ENCODE peak calls at places on chromosome 18, in six cellular contexts. X is endothelial cell of umbilical vein; F is HAP-1; B is upper lobe of right lung; V is MM.1S; M is CD4-positive, alpha-beta memory T cell. P is an unnamed sample.

GRCh38 chr18:9719421-9719981 is 11.4 kb downstream of the RAB31 start:
- DNase-seq in M (no peak), F (no peak), V (no peak), X (peak), B (peak), P (no peak)

GRCh38 chr18:8548186-8548585 is 61.1 kb upstream of the RAB12 start:
- DNase-seq in B (no peak), V (no peak), M (no peak), X (no peak), F (no peak), P (no peak)

GRCh38 chr18:3605562-3606443 is 155.8 kb downstream of the TGIF1 start:
- DNase-seq in M (peak), X (peak), F (no peak), V (no peak), B (no peak), P (no peak)

GRCh38 chr18:58615150-58616132 is 13.4 kb downstream of the ALPK2 start:
- DNase-seq in X (no peak), B (no peak), V (no peak), F (no peak), M (peak), P (peak)

GRCh38 chr18:34033968-34034367 is 190.7 kb downstream of the NOL4 start:
- DNase-seq in F (no peak), X (no peak), M (no peak), B (no peak), V (no peak), P (peak)

GRCh38 chr18:13292736-13293135 is 74.2 kb downstream of the LDLRAD4 start:
- DNase-seq in F (no peak), M (no peak), B (no peak), X (no peak), V (no peak), P (no peak)

GRCh38 chr18:58723810-58724602 is 52.7 kb downstream of the MALT1 start:
- DNase-seq in X (no peak), B (no peak), V (no peak), M (no peak), F (no peak), P (no peak)

GRCh38 chr18:31274915-31275314 is 43.0 kb upstream of the DSG1 start:
- DNase-seq in M (no peak), B (peak), X (peak), F (peak), V (no peak), P (no peak)

GRCh38 chr18:79382681-79383387 is 12.9 kb upstream of the NFATC1 start:
- DNase-seq in B (peak), V (no peak), M (no peak), X (no peak), F (no peak), P (no peak)

GRCh38 chr18:34956663-34957062 is 84.5 kb upstream of the MAPRE2 start:
- DNase-seq in F (no peak), V (no peak), B (no peak), M (no peak), X (peak), P (no peak)

GRCh38 chr18:79962835-79963657 is 1.4 kb upstream of the HSBP1L1 start:
- DNase-seq in B (no peak), V (no peak), F (no peak), M (peak), X (no peak), P (peak)

GRCh38 chr18:23137788-23138216 is 2.5 kb downstream of the CABLES1 start:
- DNase-seq in X (no peak), B (no peak), M (no peak), V (peak), F (no peak), P (no peak)

GRCh38 chr18:52160652-52161051 is 179.3 kb upstream of the DCC start:
- DNase-seq in X (no peak), V (no peak), B (no peak), M (no peak), F (no peak), P (no peak)

GRCh38 chr18:77023115-77023782 is 109.3 kb downstream of the MBP start:
- DNase-seq in F (no peak), X (no peak), M (no peak), B (no peak), V (no peak), P (no peak)

GRCh38 chr18:68714356-68714706 is 577 bp downstream of the TMX3 start:
- DNase-seq in X (peak), M (peak), V (peak), B (no peak), F (peak), P (peak)

GRCh38 chr18:21457179-21457535 is 143.3 kb downstream of the ESCO1 start:
- DNase-seq in M (no peak), B (no peak), V (no peak), F (no peak), X (no peak), P (no peak)

GRCh38 chr18:58449366-58449935 is 179.4 kb downstream of the ALPK2 start:
- DNase-seq in X (no peak), V (no peak), F (no peak), M (no peak), B (no peak), P (no peak)

GRCh38 chr18:56835331-56835730 is 184.2 kb downstream of the WDR7 start:
- DNase-seq in F (no peak), V (no peak), X (no peak), B (no peak), M (no peak), P (no peak)

GRCh38 chr18:8468911-8469310 is 140.3 kb upstream of the RAB12 start:
- DNase-seq in V (no peak), F (no peak), B (no peak), X (peak), M (no peak), P (no peak)

GRCh38 chr18:413263-413662 is 87.2 kb downstream of the COLEC12 start:
- DNase-seq in X (peak), F (no peak), M (no peak), B (no peak), V (no peak), P (no peak)

GRCh38 chr18:72822202-72822601 is 45.6 kb downstream of the NETO1 start:
- DNase-seq in F (no peak), X (no peak), B (no peak), V (no peak), M (no peak), P (no peak)

GRCh38 chr18:46260016-46260878 is 156.1 kb downstream of the HAUS1 start:
- DNase-seq in X (no peak), M (no peak), B (no peak), V (no peak), F (no peak), P (no peak)

GRCh38 chr18:3060667-3061580 is 48.0 kb upstream of the LPIN2 start:
- DNase-seq in X (peak), V (peak), M (peak), B (no peak), F (no peak), P (peak)

GRCh38 chr18:76805221-76805620 is 17.1 kb upstream of the ZNF236 start:
- DNase-seq in V (no peak), F (no peak), M (no peak), B (no peak), X (peak), P (no peak)

GRCh38 chr18:11883153-11883552 is 25.0 kb downstream of the MPPE1 start:
- DNase-seq in V (no peak), X (peak), F (no peak), B (no peak), M (no peak), P (peak)

GRCh38 chr18:24791736-24792135 is 331.3 kb downstream of the HRH4 start:
- DNase-seq in F (no peak), B (no peak), X (no peak), M (no peak), V (no peak), P (no peak)
- H3K4me3 ChIP-seq in F (no peak), B (no peak), X (no peak), M (no peak), V (no peak), P (no peak)

DNA sequence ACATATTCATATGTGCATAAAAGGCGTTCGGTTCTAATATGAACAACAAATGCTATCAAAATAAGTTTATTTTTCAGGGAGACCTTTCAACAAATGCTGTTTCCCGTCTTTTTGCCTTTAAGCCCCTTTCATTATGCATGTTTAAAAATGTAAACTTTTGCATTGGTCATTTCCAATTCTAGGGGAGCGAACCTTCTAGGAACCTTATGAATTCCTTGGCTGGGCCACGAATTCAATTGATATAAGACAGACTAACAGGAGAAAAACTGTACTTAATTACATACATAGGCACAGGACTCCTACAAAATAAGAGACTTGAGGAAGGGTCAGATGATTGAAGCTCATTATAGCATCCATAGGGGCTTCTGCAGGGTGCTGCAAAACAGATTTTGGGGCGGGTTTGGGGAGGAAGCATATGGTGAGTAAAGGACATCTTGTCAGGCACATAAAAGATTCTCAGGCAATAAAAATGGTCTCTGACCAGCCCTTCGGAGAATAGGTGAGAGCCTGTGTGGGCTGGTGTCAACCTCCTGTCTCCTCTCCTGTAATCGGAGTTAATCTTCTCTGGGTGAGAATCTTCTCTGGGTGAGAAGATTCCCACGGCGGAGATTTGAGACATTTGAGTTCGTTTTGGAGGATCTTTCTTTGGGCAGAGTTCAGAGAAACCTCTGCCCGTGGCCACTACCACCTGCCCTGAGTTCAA is 1.7 kb downstream of the TNFRSF11A start:
- DNase-seq in M (no peak), F (no peak), V (no peak), X (no peak), B (no peak), P (no peak)
- H3K4me3 ChIP-seq in M (no peak), F (peak), V (peak), X (no peak), B (peak), P (no peak)

GRCh38 chr18:48575658-48576453 is 37.0 kb downstream of the CTIF start:
- DNase-seq in M (no peak), V (no peak), B (no peak), F (no peak), X (no peak), P (no peak)

GRCh38 chr18:48576454-48576766 is 37.6 kb downstream of the CTIF start:
- DNase-seq in V (no peak), X (no peak), M (no peak), B (no peak), F (no peak), P (no peak)

GRCh38 chr18:48575301-48575657 is 36.4 kb downstream of the CTIF start:
- DNase-seq in V (no peak), M (no peak), X (no peak), B (no peak), F (no peak), P (no peak)

GRCh38 chr18:48573632-48574293 is 34.9 kb downstream of the CTIF start:
- DNase-seq in M (no peak), F (no peak), B (no peak), V (no peak), X (no peak), P (no peak)

DNA sequence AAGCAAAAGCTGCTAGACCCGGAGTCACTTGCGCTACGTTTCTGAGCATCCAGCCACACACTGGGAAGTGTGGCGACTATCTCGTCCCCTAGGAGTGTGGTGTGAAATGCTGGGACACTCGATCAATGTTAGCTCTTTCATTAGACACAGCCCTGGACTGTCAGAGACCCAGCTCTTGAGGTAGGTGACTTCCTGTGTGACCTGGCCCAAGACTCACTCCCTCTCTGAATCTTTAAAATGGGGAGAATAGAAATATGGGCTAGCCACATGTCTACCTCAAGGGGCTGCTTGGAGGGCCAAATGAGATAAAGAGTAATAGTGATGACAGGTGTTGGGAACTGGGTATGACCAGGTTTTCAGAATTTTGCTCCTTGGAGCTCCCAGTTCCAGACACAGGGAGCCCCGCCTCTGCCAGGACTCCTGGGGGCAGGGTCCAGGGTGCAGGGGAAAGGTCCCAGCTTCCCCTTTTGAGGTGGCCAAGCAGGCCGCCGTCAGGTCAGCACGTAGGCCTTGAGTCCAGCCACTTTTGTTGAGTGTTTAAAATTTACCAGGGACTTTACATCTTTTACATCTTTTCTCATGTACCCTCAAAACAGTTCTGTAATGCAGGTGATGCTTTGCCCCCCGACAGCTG is 36.0 kb downstream of the CTIF start:
- DNase-seq in F (no peak), V (no peak), X (no peak), M (no peak), B (no peak), P (no peak)
- H3K4me3 ChIP-seq in F (no peak), V (no peak), X (no peak), M (no peak), B (no peak), P (no peak)

GRCh38 chr18:32730068-32730467 is 42.8 kb downstream of the KLHL14 start:
- DNase-seq in B (no peak), M (no peak), V (no peak), F (no peak), X (no peak), P (no peak)
- H3K4me3 ChIP-seq in B (peak), M (no peak), V (peak), F (no peak), X (no peak), P (no peak)

GRCh38 chr18:74498712-74499629 is 2.8 kb downstream of the CNDP2 start:
- DNase-seq in V (peak), M (peak), X (no peak), F (no peak), B (peak), P (peak)

GRCh38 chr18:74497778-74498177 is 1.6 kb downstream of the CNDP2 start:
- DNase-seq in X (no peak), F (no peak), B (no peak), M (no peak), V (no peak), P (no peak)

GRCh38 chr18:74499633-74500032 is 3.5 kb downstream of the CNDP2 start:
- DNase-seq in X (no peak), M (peak), F (no peak), V (peak), B (peak), P (peak)

GRCh38 chr18:74497308-74497640 is 1.1 kb downstream of the CNDP2 start:
- DNase-seq in V (no peak), X (no peak), B (no peak), M (no peak), F (no peak), P (peak)

GRCh38 chr18:74501386-74501785 is 5.2 kb downstream of the CNDP2 start:
- DNase-seq in V (peak), X (no peak), M (no peak), B (no peak), F (no peak), P (no peak)
- H3K4me3 ChIP-seq in V (peak), X (no peak), M (no peak), B (peak), F (no peak), P (peak)

DNA sequence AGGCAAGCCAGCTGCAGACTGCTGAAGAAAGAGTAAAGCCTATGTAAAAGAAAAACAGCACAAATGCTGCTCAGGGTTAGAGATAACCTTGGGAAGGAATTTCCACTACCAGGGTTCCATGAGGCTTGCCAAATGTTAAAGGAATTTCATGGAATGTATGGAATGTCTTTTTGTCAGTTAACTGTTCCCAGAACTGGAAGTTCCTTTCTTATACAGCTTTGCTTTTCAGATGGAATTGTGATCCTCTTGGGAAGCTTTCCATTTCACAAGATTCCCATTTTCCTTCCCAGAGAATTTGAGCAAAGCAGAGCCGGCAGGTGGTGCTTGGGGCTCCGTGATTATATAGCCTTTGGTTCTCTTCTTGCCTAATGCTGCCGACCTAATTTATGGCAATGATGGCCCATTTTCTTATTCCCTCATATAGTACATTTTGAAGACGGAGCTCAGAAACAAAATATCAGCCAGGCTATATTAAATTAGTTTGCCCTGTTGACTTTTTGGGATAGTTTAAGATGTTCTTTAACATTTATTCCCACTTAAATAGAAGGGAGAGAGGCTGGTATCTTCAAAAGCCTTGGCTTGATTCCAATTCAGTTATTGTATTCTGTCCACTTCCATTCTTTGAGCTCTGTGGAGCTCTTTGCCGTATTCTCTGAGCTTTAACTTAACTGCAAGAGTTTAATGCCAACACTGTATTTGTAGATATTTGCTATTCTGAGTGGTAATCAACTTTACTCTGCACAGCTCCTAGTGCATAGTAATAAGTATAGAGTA is 162.3 kb downstream of the PHLPP1 start:
- DNase-seq in B (no peak), M (no peak), X (peak), F (peak), V (no peak), P (no peak)
- H3K4me3 ChIP-seq in B (no peak), M (no peak), X (no peak), F (no peak), V (no peak), P (no peak)